ENCODE peak calls at places on chromosomes 16 and 17, in four cellular contexts. C is HL-60, O is K562, E is GM12878. M is an unnamed sample.

GRCh38 chr16:51839697-51840462 is 688.8 kb upstream of the SALL1 start:
- DNase-seq in C (no peak), O (no peak), E (no peak), M (no peak)

GRCh38 chr16:49767998-49768397 is 87.9 kb downstream of the ZNF423 start:
- DNase-seq in C (no peak), O (no peak), E (no peak), M (no peak)

GRCh38 chr17:71921726-71922320 is 199.0 kb upstream of the SOX9 start:
- DNase-seq in C (no peak), O (no peak), E (peak), M (no peak)

GRCh38 chr17:35709874-35710273 is 21.6 kb upstream of the RASL10B start:
- DNase-seq in C (no peak), O (no peak), E (no peak), M (no peak)

GRCh38 chr17:9922012-9922848 is 17.2 kb upstream of the RCVRN start:
- DNase-seq in C (no peak), O (no peak), E (no peak), M (no peak)

GRCh38 chr17:19716108-19717030 is at the start of gene SLC47A2:
- DNase-seq in C (no peak), O (no peak), E (no peak), M (no peak)

GRCh38 chr17:58020401-58020800 is 13.4 kb upstream of the SRSF1 start:
- DNase-seq in C (no peak), O (no peak), E (no peak), M (no peak)

GRCh38 chr17:73394523-73395450 is 83.0 kb upstream of the CDC42EP4 start:
- DNase-seq in C (no peak), O (no peak), E (no peak), M (no peak)

GRCh38 chr17:2853722-2854580 is 57.7 kb downstream of the RAP1GAP2 start:
- DNase-seq in C (no peak), O (peak), E (no peak), M (no peak)

GRCh38 chr16:1039762-1040161 is 32.8 kb upstream of the SSTR5 start:
- DNase-seq in C (no peak), O (no peak), E (no peak), M (no peak)

GRCh38 chr17:27559996-27560481 is 70.9 kb upstream of the LGALS9 start:
- DNase-seq in C (no peak), O (no peak), E (no peak), M (no peak)

GRCh38 chr17:80968602-80969029 is 23.0 kb upstream of the CHMP6 start:
- DNase-seq in C (no peak), O (no peak), E (no peak), M (no peak)

DNA sequence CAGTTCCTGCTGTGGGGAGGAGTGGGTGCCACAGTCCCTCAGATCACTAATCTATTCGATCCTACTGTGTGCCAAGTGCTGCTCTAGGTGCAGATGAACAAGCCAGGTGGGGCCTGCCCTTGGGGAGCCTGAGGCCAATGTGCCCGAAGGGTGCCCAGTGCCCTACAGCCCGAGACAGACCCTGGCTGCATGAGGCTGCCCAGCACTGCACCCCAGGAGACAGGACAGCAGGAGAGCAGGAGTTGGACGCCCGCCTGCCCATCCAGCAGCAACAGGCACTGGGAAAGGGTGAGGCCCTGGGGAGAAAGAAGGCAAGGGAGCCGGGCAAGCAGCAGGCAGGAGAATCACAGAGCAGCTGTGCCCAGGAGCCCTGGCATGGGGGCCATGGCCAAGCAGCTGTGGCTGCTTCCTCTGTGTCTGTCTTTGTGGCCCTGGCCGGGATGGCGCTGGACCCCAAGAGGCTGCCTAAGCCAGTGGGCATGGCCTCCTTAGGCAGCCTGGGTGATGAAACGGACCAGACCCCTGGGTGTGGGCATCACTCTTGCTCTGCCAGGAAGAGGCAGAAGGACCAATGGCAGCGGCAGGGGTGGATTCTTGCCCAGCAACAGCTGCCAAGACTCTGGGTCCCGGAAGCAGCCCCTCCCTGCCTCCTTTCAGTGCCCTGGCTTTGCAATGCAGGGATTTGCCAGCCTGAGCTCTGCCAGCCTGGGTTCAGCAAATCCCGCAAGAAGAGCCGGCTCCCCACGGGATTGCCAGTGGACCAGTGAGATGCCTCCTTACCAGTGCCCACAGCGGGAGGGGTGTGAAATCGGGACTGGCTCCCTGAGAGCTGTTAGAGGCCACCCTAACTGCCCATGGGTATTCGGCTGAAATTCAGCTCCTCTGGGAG is 179.6 kb upstream of the TNRC6C start:
- DNase-seq in C (no peak), O (no peak), E (no peak), M (no peak)
- TF ChIP-seq POLR2AphosphoS5 in C (no peak), O (no peak), E (no peak), M (no peak)

GRCh38 chr16:85178596-85178995 is 66.3 kb upstream of the CIBAR2 start:
- DNase-seq in C (no peak), O (no peak), E (no peak), M (no peak)
- TF ChIP-seq SPI1 in C (no peak), O (no peak), E (no peak), M (no peak)

GRCh38 chr16:25045696-25046381 is 30.7 kb upstream of the ARHGAP17 start:
- DNase-seq in C (no peak), O (no peak), E (no peak), M (no peak)

GRCh38 chr16:25052530-25052929 is 37.4 kb upstream of the ARHGAP17 start:
- DNase-seq in C (no peak), O (no peak), E (no peak), M (no peak)

GRCh38 chr16:25052161-25052511 is 37.0 kb upstream of the ARHGAP17 start:
- DNase-seq in C (no peak), O (no peak), E (no peak), M (no peak)

GRCh38 chr16:25048146-25048618 is 33.0 kb upstream of the ARHGAP17 start:
- DNase-seq in C (no peak), O (no peak), E (no peak), M (no peak)

DNA sequence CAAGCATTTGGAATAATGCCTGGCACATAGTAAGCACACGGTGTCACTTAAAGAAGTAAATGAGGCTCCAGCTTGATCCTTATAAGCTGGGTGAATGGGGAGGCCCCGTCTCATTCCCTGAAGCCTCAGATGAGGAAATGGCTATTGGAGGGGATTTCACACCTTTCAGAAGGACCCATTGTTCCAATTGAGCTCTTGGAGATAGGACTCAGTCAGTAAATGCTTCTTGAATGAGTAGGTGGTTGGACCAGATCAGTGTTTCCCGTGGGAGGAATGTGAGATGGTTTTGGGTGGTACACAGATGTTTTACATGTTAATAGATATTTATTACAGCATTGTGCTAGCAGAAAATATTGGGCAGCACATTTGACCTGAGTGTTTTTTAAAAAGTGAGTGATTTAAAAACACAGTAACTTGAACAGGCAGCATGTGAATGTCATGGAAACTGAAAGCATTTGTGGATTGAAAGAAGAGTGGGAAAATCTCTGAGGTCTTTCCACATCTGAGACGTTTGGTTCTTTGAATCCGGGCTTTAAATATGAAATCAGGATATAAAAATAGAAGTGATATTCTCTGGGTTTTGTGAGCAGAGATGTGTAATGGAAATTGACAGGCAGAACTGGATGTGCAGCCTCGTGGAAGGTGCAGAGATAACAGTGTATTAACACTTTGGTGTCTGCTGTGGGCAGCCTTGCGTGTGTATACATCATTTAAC is 36.4 kb upstream of the ARHGAP17 start:
- DNase-seq in C (no peak), O (no peak), E (no peak), M (no peak)
- TF ChIP-seq POLR2AphosphoS5 in C (no peak), O (no peak), E (peak), M (no peak)

GRCh38 chr17:65799869-65800268 is 238.4 kb upstream of the AXIN2 start:
- DNase-seq in C (no peak), O (no peak), E (no peak), M (no peak)

GRCh38 chr17:65799454-65799853 is 238.0 kb upstream of the AXIN2 start:
- DNase-seq in C (no peak), O (no peak), E (no peak), M (no peak)

GRCh38 chr17:65800655-65801054 is 239.2 kb upstream of the AXIN2 start:
- DNase-seq in C (no peak), O (no peak), E (no peak), M (no peak)

GRCh38 chr17:65797101-65797500 is 235.7 kb upstream of the AXIN2 start:
- DNase-seq in C (no peak), O (no peak), E (no peak), M (no peak)

DNA sequence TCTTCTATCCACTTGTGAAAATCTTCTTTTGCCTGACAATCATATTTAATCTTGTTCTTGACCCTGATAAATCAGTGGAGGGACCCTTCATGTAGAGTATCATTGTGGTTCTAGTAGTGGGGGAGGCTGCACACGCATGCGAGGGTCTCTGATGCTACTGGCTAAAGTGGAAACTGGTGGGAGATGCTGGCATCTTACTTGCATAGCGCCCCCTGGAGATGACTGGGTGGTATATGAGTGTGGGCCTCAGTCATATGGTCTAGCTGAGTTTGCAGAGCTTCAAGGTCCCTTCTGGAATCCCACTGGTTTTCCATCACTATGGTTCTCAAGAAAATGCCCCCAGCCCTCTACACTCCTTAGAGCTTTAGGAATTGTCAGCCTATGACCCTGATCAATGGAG is 236.4 kb upstream of the AXIN2 start:
- DNase-seq in C (no peak), O (peak), E (no peak), M (no peak)
- TF ChIP-seq SPI1 in C (no peak), O (no peak), E (no peak), M (no peak)

DNA sequence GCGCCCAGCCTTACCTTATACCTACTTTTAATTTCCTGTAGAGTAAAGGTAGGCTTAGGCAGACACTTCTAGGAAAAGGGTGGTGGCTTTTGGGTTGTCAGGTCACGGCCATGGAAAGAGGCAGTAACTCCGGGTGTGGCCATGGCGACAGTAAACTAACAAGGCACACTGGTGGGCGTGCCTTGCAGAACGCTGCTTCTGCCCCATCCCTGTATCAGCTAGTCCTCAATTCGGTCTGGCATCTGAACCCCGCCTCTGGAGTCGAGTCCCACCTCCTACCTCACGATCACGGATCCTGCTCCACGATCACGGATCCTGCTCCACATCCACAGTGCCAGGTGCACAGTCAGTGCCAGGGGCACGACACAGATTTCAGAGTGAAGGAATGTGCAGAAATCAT is 5.6 kb downstream of the ADCY9 start:
- DNase-seq in C (no peak), O (no peak), E (no peak), M (no peak)
- TF ChIP-seq POLR2AphosphoS5 in C (no peak), O (no peak), E (no peak), M (no peak)

GRCh38 chr17:49734666-49735490 is 27.1 kb upstream of the SLC35B1 start:
- DNase-seq in C (peak), O (no peak), E (no peak), M (no peak)
- TF ChIP-seq SPI1 in C (peak), O (no peak), E (no peak), M (no peak)

GRCh38 chr17:30780343-30780742 is 44.1 kb downstream of the CRLF3 start:
- DNase-seq in C (no peak), O (no peak), E (peak), M (no peak)

DNA sequence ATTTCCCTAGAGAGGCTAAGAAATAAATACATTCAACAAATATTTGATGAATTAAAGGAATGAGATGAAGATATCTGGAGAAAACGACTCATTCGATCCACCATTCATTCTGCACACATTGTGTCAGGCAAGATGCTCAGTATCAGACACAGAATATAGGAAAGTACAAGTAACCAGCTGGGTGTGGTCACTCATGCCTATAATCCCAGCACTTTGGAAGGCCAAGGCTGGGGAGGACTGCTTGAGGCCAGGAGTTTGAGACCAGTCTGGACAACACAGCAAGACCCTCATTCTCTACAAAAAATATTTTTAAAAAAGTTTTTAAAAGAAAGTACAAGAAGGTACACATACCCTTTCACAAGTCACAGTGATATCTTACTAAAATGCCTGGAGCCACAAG is 42.3 kb downstream of the CRLF3 start:
- DNase-seq in C (no peak), O (no peak), E (no peak), M (no peak)
- TF ChIP-seq POLR2AphosphoS5 in C (no peak), O (no peak), E (no peak), M (no peak)

DNA sequence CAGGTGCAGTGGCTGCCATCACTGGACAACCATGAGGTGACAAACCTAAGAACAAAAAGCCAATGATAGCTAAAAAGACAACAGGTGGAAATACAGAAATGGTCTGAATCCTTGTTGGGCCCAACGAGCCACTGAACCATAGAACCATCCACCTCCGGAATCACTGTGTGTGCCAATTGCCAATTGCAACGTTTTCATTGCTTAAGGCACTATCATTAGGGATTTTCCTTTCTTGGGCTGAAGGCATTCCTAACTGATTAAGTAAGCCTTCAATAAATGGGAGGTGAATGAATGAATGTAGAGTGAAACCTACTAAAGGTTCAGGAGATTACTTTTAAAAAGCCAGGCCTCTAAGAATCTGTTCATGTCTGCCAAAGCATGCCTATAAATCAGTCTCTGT is 3.6 kb downstream of the USP31 start:
- DNase-seq in C (no peak), O (no peak), E (no peak), M (no peak)
- TF ChIP-seq SPI1 in C (no peak), O (no peak), E (no peak), M (no peak)

GRCh38 chr17:29150191-29150590 is 30.0 kb downstream of the MYO18A start:
- DNase-seq in C (peak), O (no peak), E (no peak), M (no peak)

GRCh38 chr17:29147682-29148081 is 32.5 kb downstream of the MYO18A start:
- DNase-seq in C (no peak), O (no peak), E (no peak), M (no peak)

GRCh38 chr17:29149431-29150064 is 30.6 kb downstream of the MYO18A start:
- DNase-seq in C (no peak), O (no peak), E (no peak), M (no peak)

GRCh38 chr17:29148257-29148789 is 31.9 kb downstream of the MYO18A start:
- DNase-seq in C (no peak), O (no peak), E (no peak), M (no peak)

DNA sequence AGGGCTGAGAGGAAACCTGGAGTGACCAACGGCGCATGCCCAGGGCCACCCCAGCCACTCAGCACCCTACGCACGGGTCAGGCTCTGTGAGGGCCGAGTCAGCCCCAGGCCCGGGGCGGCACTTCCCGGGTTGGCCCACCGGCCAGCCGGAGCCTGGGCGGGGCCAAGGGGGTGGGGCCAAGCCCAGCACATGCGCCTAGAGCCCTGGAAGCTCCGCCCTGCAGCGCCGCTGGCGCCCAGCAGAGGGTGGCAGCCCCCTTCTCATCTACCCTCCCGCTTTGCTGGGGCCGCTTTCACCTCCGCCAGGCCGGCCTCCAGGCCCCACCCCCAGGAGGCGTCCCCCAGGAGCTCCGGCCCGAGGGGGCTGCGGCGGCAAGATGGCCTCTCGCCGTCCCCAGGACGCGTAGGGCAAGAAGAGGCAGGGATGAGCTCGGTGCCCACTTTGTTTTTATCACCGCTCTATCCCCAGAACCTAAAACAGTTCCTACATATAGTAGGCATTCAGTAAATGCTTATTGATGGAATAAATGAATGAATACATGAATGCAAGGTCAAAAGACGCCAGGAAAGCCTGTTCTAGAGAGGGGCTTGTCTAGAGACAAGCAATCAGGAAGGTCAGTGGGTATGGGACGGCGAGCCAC is 31.3 kb downstream of the MYO18A start:
- DNase-seq in C (peak), O (peak), E (peak), M (peak)
- TF ChIP-seq POLR2AphosphoS5 in C (no peak), O (no peak), E (peak), M (peak)